ENCODE peak calls at places on chromosome 4, in six cellular contexts. M is SK-N-SH, N is HepG2, D is K562, B is HCT116, K is H1. I is an unnamed sample.
A peak's percentile ranks its signal among the peaks of the same experiment; 100 is the strongest.

GRCh38 chr4:17941731-17942130 is 79.8 kb downstream of the LCORL start:
- DNase-seq in M (no peak), N (no peak), D (no peak), B (no peak), K (no peak), I (no peak)

GRCh38 chr4:94892051-94892450 is 134.3 kb downstream of the BMPR1B start:
- DNase-seq in M (no peak), N (no peak), D (no peak), B (no peak), K (no peak), I (no peak)

GRCh38 chr4:7244766-7245320 is 52.5 kb downstream of the SORCS2 start:
- DNase-seq in M (no peak), N (no peak), D (no peak), B (no peak), K (no peak), I (no peak)

GRCh38 chr4:149983931-149984330 is 94.3 kb upstream of the DCLK2 start:
- DNase-seq in M (no peak), N (no peak), D (no peak), B (no peak), K (no peak), I (no peak)

GRCh38 chr4:145808848-145809512 is 129.0 kb downstream of the C4orf51 start:
- DNase-seq in M (no peak), N (no peak), D (no peak), B (no peak), K (no peak), I (no peak)

GRCh38 chr4:3407171-3407771 is 34.5 kb upstream of the HGFAC start:
- DNase-seq in M (no peak), N (no peak), D (no peak), B (no peak), K (no peak), I (no peak)

GRCh38 chr4:81084029-81084428 is 53.5 kb downstream of the BMP3 start:
- DNase-seq in M (no peak), N (peak; percentile 10), D (no peak), B (no peak), K (no peak), I (peak; percentile 66)

GRCh38 chr4:52001616-52002015 is 18.5 kb downstream of the LRRC66 start:
- DNase-seq in M (no peak), N (no peak), D (no peak), B (no peak), K (no peak), I (no peak)

GRCh38 chr4:33628296-33628695 is 2616.0 kb downstream of the ARAP2 start:
- DNase-seq in M (no peak), N (no peak), D (no peak), B (no peak), K (no peak), I (no peak)

GRCh38 chr4:33626242-33626641 is 2618.1 kb downstream of the ARAP2 start:
- DNase-seq in M (no peak), N (no peak), D (no peak), B (no peak), K (no peak), I (no peak)

DNA sequence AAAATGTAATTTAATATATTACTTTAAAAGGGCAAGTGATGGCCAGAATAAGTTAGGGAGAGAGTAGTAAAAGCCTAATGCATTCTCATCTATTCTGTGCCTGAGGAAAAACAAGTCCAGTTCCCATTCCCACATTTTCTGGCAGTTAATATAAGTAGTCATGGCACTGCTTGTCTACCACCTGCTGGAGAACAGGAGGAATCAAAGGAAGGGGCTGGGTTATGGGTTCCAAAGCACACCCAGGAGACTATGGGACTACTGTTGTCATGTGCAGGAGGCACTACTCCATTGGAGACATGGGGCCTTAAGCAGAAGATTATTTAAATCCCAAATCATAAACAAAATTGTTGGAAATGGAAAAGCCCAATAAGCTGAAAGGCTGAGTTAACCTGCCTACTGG is 2618.6 kb downstream of the ARAP2 start:
- DNase-seq in M (no peak), N (no peak), D (no peak), B (peak; percentile 12), K (no peak), I (no peak)
- TF ChIP-seq JUND in M (no peak), N (no peak), D (no peak), B (no peak), K (no peak), I (no peak)

GRCh38 chr4:163217505-163217904 is 50.8 kb upstream of the NAF1 start:
- DNase-seq in M (no peak), N (no peak), D (no peak), B (no peak), K (no peak), I (no peak)

GRCh38 chr4:163215896-163216295 is 49.2 kb upstream of the NAF1 start:
- DNase-seq in M (no peak), N (no peak), D (no peak), B (no peak), K (no peak), I (no peak)

GRCh38 chr4:163221467-163221866 is 54.8 kb upstream of the NAF1 start:
- DNase-seq in M (no peak), N (no peak), D (no peak), B (no peak), K (no peak), I (no peak)
- TF ChIP-seq JUND in M (no peak), N (no peak), D (no peak), B (no peak), K (no peak), I (no peak)

DNA sequence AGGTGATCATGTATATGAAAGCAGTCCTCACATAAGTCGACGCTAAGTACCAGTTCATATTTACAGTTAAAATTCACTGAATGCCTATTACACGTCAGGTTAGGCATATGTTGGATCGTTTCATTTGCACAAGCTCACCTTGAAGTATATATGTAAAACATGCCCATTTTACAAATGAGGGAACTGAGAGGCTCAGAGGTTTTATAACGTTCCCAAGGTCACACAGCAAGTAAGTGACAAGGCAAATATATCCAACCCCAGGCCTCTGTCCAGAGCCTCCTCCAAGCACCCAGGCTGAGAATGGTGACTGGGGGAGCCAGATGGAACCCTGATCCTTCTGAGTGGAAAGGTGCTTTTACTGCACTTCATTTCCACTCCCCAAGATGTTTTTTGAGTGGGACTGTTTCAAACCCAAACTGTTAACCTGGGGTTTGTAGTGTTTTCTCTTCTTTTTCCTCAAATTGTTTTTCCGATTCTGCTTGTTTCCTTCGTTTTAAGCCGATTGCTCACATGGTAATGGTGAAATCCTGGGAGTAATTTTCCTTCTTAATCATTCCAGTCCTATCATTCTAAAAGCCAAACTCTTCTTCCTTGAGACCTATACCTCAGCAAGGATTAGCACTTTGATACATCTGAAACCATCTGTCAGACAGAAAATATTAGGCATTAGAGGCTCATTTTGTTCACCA is 794 bp downstream of the SMIM20 start:
- DNase-seq in M (peak; percentile 28), N (no peak), D (peak; percentile 37), B (no peak), K (no peak), I (no peak)
- TF ChIP-seq JUND in M (no peak), N (no peak), D (no peak), B (no peak), K (no peak), I (no peak)

GRCh38 chr4:151117371-151117962 is 18.0 kb downstream of the RPS3A start:
- DNase-seq in M (peak; percentile 65), N (peak; percentile 78), D (peak; percentile 69), B (peak; percentile 37), K (no peak), I (peak; percentile 68)
- TF ChIP-seq JUND in M (no peak), N (no peak), D (no peak), B (no peak), K (no peak), I (no peak)

DNA sequence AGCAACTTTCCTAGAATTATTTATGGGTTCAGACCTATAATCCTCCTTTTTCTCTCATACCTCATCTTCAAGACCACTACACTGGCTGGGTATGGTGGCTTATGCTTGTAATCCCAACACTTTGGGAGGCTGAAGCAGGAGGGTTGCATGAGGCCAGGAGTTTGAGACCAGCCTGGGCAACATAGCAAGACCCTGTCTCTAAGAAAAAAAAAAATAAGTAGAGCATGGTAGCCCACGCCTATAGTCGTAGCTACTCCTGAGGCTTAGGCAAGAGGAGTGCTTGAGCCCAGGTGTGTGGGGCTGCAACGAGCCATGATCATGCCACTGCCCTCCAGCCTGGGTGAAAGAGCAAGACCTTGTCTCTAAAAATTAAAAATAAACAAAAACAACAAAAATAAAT is 832.4 kb downstream of the PCDH18 start:
- DNase-seq in M (no peak), N (no peak), D (no peak), B (no peak), K (no peak), I (no peak)
- TF ChIP-seq JUND in M (no peak), N (no peak), D (no peak), B (no peak), K (no peak), I (no peak)

DNA sequence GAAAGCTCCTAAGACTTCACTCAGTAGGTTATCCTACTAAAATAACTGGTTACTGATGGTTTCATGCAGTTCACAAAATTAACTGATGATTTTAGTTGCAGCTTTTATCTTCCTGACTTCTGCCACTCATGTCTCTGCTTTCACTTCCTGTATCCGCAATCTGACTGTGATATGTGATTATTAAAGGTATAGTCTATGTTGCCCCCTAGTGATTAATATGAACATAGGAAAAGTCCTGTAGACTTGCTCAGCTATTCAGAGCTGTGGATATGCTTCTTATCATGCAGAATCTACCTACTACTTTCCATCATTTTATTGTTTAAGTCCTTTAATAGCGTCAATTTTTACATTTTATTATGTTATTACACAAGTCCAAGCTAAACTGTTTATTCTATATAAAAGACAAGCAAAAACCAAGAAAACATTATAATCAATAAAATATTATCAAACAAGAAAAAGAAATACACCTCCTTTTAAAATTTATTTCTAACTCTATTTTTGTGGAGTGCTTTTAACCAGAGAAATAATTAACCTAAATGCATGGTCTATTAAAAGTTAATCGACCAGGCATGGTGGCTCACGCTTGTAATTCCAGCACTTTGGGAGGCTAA is 40.6 kb upstream of the TLR2 start:
- DNase-seq in M (peak; percentile 69), N (peak; percentile 66), D (peak; percentile 44), B (peak; percentile 46), K (no peak), I (peak; percentile 19)
- TF ChIP-seq JUND in M (no peak), N (no peak), D (no peak), B (no peak), K (no peak), I (no peak)

I was measured in T47D.